ENCODE peak calls at places on chromosomes 13 and 19, in ten cellular contexts. T is NCI-H1092; Q is stimulated activated CD4-positive, alpha-beta T cell treated with anti-CD3 and anti-CD28 coated beads, Interleukin-2, amount 100 ng/mL, for 48 hours; L is NCI-H748 treated with DMSO at 0.1 percent for 48 hours; W is activated T-cell treated with anti-CD3 and anti-CD28 coated beads, Interleukin-2, amount 50 U/mL, for 4 hours; J is iPS-NIHi11; B is colonic mucosa; Y is aorta; N is NCI-H1105 treated with DMSO at 0.1 percent for 48 hours; X is anterior cingulate cortex. E is an unnamed sample.

GRCh38 chr19:14837391-14837790 is 2.4 kb upstream of the OR7A5 start:
- DNase-seq in X (no peak), J (no peak), Q (no peak), B (no peak), N (no peak), T (no peak), Y (no peak), W (no peak), L (no peak), E (no peak)

GRCh38 chr19:2394054-2394668 is 33.2 kb downstream of the TIMM13 start:
- DNase-seq in J (no peak), L (no peak), W (no peak), T (no peak), Q (no peak), B (peak), X (peak), Y (no peak), N (no peak), E (no peak)

GRCh38 chr19:4359627-4360000 is 16.3 kb downstream of the MPND start:
- DNase-seq in L (no peak), X (no peak), Q (no peak), T (no peak), W (no peak), Y (no peak), J (no peak), N (no peak), B (no peak), E (peak)

GRCh38 chr13:112775791-112776279 is 86.0 kb downstream of the ATP11A start:
- DNase-seq in L (no peak), N (no peak), Q (no peak), T (no peak), W (no peak), Y (no peak), J (no peak), B (no peak), X (no peak), E (no peak)

GRCh38 chr13:95191821-95192220 is 109.4 kb downstream of the ABCC4 start:
- DNase-seq in Q (peak), B (peak), W (peak), T (peak), N (peak), X (peak), J (peak), Y (peak), L (peak), E (peak)

GRCh38 chr19:51016798-51017683 is 2.5 kb downstream of the KLK10 start:
- DNase-seq in T (peak), Y (peak), N (peak), W (peak), L (peak), B (no peak), Q (peak), J (peak), X (peak), E (peak)

GRCh38 chr13:45060062-45060461 is 60.2 kb upstream of the GTF2F2 start:
- DNase-seq in B (no peak), W (no peak), Y (no peak), X (no peak), Q (no peak), T (no peak), L (no peak), J (no peak), N (no peak), E (no peak)

GRCh38 chr19:1266818-1267440 is 2.2 kb upstream of the CIRBP start:
- DNase-seq in L (no peak), J (no peak), X (peak), B (peak), W (peak), T (no peak), N (peak), Y (peak), Q (peak), E (peak)

GRCh38 chr13:22451345-22451744 is 729.4 kb upstream of the SGCG start:
- DNase-seq in X (no peak), Y (no peak), T (no peak), L (no peak), N (peak), Q (no peak), W (no peak), B (no peak), J (peak), E (no peak)

GRCh38 chr19:9139609-9140158 is 513 bp upstream of the ZNF317 start:
- DNase-seq in B (no peak), L (no peak), W (no peak), N (peak), J (no peak), Q (no peak), T (no peak), X (no peak), Y (no peak), E (no peak)

GRCh38 chr13:46683879-46684278 is 113.1 kb downstream of the ESD start:
- DNase-seq in Q (no peak), T (no peak), W (no peak), B (no peak), Y (no peak), L (no peak), J (no peak), N (no peak), X (no peak), E (no peak)

GRCh38 chr19:44684892-44685847 is 13.8 kb upstream of the CEACAM16 start:
- DNase-seq in L (no peak), J (no peak), T (no peak), W (no peak), Q (no peak), Y (no peak), X (no peak), N (no peak), B (no peak), E (no peak)

GRCh38 chr19:14346279-14346678 is 35.0 kb upstream of the ADGRE5 start:
- DNase-seq in X (no peak), J (no peak), B (no peak), N (no peak), L (no peak), T (no peak), Y (no peak), W (no peak), Q (no peak), E (no peak)

GRCh38 chr19:4037301-4037949 is 29.3 kb downstream of the ZBTB7A start:
- DNase-seq in Y (no peak), L (no peak), W (no peak), X (no peak), J (no peak), Q (no peak), T (no peak), N (no peak), B (no peak), E (no peak)

E was measured in right lobe of liver.